ENCODE peak calls at places on chromosomes 2 and 18, in six cellular contexts. H, W, Z, E, Q and K are unnamed samples.

GRCh38 chr2:8657423-8658062 is 24.3 kb upstream of the ID2 start:
- DNase-seq in H (no peak), W (no peak), Z (no peak), E (no peak), Q (no peak), K (no peak)

GRCh38 chr2:109125595-109126500 is 3.2 kb upstream of the SH3RF3 start:
- DNase-seq in H (no peak), W (peak; percentile 98), Z (peak; percentile 27), E (peak; percentile 50), Q (peak; percentile 90), K (no peak)

GRCh38 chr2:157875720-157876065 is 437 bp downstream of the ACVR1 start:
- DNase-seq in H (peak; percentile 48), W (no peak), Z (no peak), E (peak; percentile 55), Q (no peak), K (no peak)

GRCh38 chr2:183010112-183010511 is 28.1 kb downstream of the NCKAP1 start:
- DNase-seq in H (peak; percentile 23), W (peak; percentile 88), Z (peak; percentile 67), E (peak; percentile 92), Q (peak; percentile 64), K (peak; percentile 73)

GRCh38 chr18:77173274-77174030 is 40.9 kb upstream of the MBP start:
- DNase-seq in H (no peak), W (no peak), Z (no peak), E (no peak), Q (no peak), K (no peak)

GRCh38 chr2:201978988-201979387 is 54.7 kb upstream of the FZD7 start:
- DNase-seq in H (no peak), W (no peak), Z (no peak), E (no peak), Q (no peak), K (no peak)

GRCh38 chr2:9617296-9617695 is 13.5 kb downstream of the YWHAQ start:
- DNase-seq in H (no peak), W (no peak), Z (no peak), E (no peak), Q (no peak), K (no peak)

GRCh38 chr2:107402330-107402729 is 424.4 kb upstream of the RGPD4 start:
- DNase-seq in H (no peak), W (no peak), Z (no peak), E (no peak), Q (no peak), K (no peak)

GRCh38 chr2:138113871-138114525 is 149.7 kb downstream of the HNMT start:
- DNase-seq in H (no peak), W (no peak), Z (no peak), E (no peak), Q (peak; percentile 16), K (no peak)

GRCh38 chr2:1588994-1589611 is 155.2 kb downstream of the PXDN start:
- DNase-seq in H (no peak), W (peak; percentile 43), Z (no peak), E (peak; percentile 69), Q (no peak), K (peak; percentile 56)

GRCh38 chr2:241150660-241151530 is 628 bp downstream of the PPP1R7 start:
- DNase-seq in H (no peak), W (peak; percentile 51), Z (no peak), E (no peak), Q (peak; percentile 29), K (no peak)

GRCh38 chr18:33838084-33838483 is 260.1 kb downstream of the ASXL3 start:
- DNase-seq in H (no peak), W (no peak), Z (no peak), E (no peak), Q (no peak), K (no peak)

GRCh38 chr2:69171070-69171811 is 158.3 kb downstream of the ANTXR1 start:
- DNase-seq in H (no peak), W (no peak), Z (no peak), E (no peak), Q (no peak), K (no peak)

GRCh38 chr2:69168144-69168813 is 155.3 kb downstream of the ANTXR1 start:
- DNase-seq in H (no peak), W (peak; percentile 33), Z (no peak), E (no peak), Q (no peak), K (no peak)

GRCh38 chr2:69169990-69170389 is 157.0 kb downstream of the ANTXR1 start:
- DNase-seq in H (no peak), W (no peak), Z (no peak), E (no peak), Q (no peak), K (no peak)

GRCh38 chr2:69167469-69167822 is 154.5 kb downstream of the ANTXR1 start:
- DNase-seq in H (no peak), W (no peak), Z (no peak), E (no peak), Q (no peak), K (no peak)

GRCh38 chr2:69168950-69169695 is 156.1 kb downstream of the ANTXR1 start:
- DNase-seq in H (no peak), W (no peak), Z (no peak), E (no peak), Q (no peak), K (no peak)
- H2BK15ac ChIP-seq in H (no peak overlapping the region), W (no peak overlapping the region), Z (no peak overlapping the region), E (no peak overlapping the region), Q (peak overlapping the region; percentile 82), K (no peak overlapping the region)

GRCh38 chr18:24268784-24269550 is 128.7 kb downstream of the OSBPL1A start:
- DNase-seq in H (no peak), W (no peak), Z (no peak), E (peak; percentile 49), Q (no peak), K (no peak)

GRCh38 chr18:24271381-24272331 is 126.0 kb downstream of the OSBPL1A start:
- DNase-seq in H (peak; percentile 71), W (peak; percentile 72), Z (peak; percentile 84), E (peak; percentile 98), Q (peak; percentile 86), K (peak; percentile 85)

GRCh38 chr18:24267878-24268277 is 129.0 kb downstream of the CABYR start:
- DNase-seq in H (no peak), W (no peak), Z (no peak), E (no peak), Q (no peak), K (no peak)

GRCh38 chr18:24270937-24271380 is 126.7 kb downstream of the OSBPL1A start:
- DNase-seq in H (peak; percentile 32), W (peak; percentile 63), Z (no peak), E (peak; percentile 56), Q (peak; percentile 47), K (no peak)

GRCh38 chr18:24270358-24270936 is 127.2 kb downstream of the OSBPL1A start:
- DNase-seq in H (no peak), W (peak; percentile 8), Z (no peak), E (no peak), Q (no peak), K (no peak)
- H3K27ac ChIP-seq in H (no peak overlapping the region), W (peak overlapping the region; percentile 17), Z (no peak overlapping the region), E (no peak overlapping the region), Q (no peak overlapping the region), K (no peak overlapping the region)

DNA sequence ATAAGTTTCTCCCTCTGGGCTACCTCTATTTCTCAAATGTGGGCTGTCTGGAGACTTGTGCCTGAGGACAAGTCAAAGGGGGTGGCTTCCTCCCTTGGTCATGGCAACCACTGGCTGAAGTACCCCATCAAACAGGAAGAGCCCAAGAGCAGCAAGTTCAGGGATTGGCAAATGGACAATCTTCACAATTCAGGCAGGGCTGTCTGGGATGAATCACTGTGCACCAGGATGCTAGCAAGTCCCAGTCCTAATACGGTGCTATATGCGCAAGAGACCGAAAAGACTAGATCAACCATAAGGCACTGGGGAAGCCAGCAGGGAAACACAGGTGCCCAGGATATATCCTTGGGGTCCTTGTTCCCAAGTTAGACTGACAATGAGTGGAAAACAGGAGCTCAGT is 75.5 kb downstream of the ANTXR1 start:
- DNase-seq in H (no peak), W (peak; percentile 34), Z (no peak), E (no peak), Q (peak; percentile 26), K (no peak)
- H2BK15ac ChIP-seq in H (no peak overlapping the region), W (peak overlapping the region; percentile 32), Z (no peak overlapping the region), E (no peak overlapping the region), Q (no peak overlapping the region), K (no peak overlapping the region)

DNA sequence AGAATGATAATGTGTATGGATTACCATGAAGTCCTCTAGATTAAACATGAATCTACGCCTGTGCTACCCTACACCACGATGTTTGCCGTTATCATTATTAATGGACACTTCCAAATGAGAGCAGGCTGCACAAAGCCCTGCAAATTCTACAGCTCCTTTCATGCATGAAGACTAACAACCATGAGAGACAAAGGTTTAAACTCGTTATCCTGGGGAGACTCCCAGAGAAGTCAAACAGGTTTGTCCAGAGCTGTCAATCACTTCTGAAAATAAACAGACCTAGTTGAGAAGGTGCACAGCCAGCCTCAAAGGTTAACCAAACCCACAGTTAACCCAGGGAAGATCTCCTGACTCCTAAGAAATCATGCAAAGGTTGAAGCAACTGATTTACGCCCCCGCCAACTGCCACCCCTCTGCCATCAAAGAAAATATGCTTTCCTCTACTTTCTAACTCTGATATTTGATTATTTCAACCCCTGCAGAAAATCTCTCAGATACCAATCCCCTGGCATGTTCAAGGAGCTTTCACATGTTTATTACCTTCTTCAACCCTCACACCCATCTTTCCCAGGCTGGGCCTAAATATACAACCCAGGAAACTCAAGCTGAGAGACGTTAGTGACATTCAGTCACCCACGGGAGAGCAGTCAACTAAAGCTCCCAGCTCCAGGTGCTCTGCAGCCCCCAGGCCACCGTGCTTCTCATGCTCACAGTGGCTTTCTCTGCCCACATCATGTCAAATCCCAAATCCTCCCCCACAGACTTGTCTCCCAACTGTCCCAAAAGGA is 35.9 kb downstream of the MYO5B start:
- DNase-seq in H (peak; percentile 31), W (no peak), Z (no peak), E (no peak), Q (no peak), K (no peak)
- H3K27ac ChIP-seq in H (peak overlapping the region; percentile 27), W (no peak overlapping the region), Z (no peak overlapping the region), E (no peak overlapping the region), Q (no peak overlapping the region), K (no peak overlapping the region)

DNA sequence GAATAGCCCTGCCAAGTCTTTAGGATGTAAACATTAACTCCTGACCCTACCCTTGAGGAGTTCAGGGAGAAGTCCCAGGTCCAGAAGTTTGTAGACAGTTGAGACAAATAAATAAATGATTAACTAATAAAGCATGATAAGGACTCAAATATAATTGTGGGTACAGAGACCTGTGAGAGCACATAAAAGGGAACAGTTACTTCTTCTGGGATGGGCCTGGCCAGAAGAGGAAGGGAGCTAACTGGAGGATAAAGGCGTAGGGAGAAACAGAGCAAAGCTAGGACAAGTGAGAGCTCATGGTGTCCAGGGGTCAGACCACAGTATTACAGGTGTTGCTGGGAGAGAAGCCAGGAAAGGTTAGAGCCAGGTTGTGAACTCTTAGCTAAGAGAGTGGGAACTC is 3.0 kb downstream of the LCLAT1 start:
- DNase-seq in H (no peak), W (no peak), Z (no peak), E (no peak), Q (no peak), K (no peak)
- H2BK15ac ChIP-seq in H (no peak overlapping the region), W (no peak overlapping the region), Z (no peak overlapping the region), E (no peak overlapping the region), Q (no peak overlapping the region), K (no peak overlapping the region)